ENCODE peak calls at places on chromosomes 12 and 14, in eight cellular contexts. T is CD4-positive, alpha-beta T cell; Y is lower lobe of right lung; D is GOT3; G is cardiac fibroblast; R is HTR-8/SVneo; U is stimulated activated CD8-positive, alpha-beta memory T cell treated with anti-CD3 and anti-CD28 coated beads, Interleukin-15, amount 100 ng/mL, for 4 hours; F is neural crest cell. S is an unnamed sample.

GRCh38 chr14:69708586-69709169 is 58.3 kb upstream of the SRSF5 start:
- DNase-seq in T (no peak), Y (no peak), D (no peak), G (no peak), R (no peak), U (no peak), F (peak), S (no peak)

GRCh38 chr12:52147367-52147972 is 44.3 kb downstream of the KRT80 start:
- DNase-seq in T (no peak), Y (peak), D (peak), G (peak), R (peak), U (no peak), F (no peak), S (peak)

GRCh38 chr12:130633771-130634170 is 82.3 kb downstream of the RIMBP2 start:
- DNase-seq in T (no peak), Y (no peak), D (no peak), G (no peak), R (no peak), U (no peak), F (peak), S (peak)

GRCh38 chr14:76109087-76109880 is 42.4 kb upstream of the GPATCH2L start:
- DNase-seq in T (no peak), Y (no peak), D (no peak), G (no peak), R (no peak), U (no peak), F (no peak), S (no peak)

GRCh38 chr14:71885301-71885700 is 46.9 kb upstream of the RGS6 start:
- DNase-seq in T (no peak), Y (no peak), D (no peak), G (no peak), R (no peak), U (no peak), F (no peak), S (no peak)

GRCh38 chr14:104878582-104878981 is 13.5 kb downstream of the CEP170B start:
- DNase-seq in T (no peak), Y (peak), D (no peak), G (no peak), R (no peak), U (no peak), F (no peak), S (no peak)

GRCh38 chr12:30423330-30423729 is 272.3 kb downstream of the IPO8 start:
- DNase-seq in T (no peak), Y (no peak), D (no peak), G (no peak), R (no peak), U (no peak), F (no peak), S (no peak)

GRCh38 chr14:103706551-103707328 is 8.5 kb downstream of the XRCC3 start:
- DNase-seq in T (no peak), Y (no peak), D (no peak), G (no peak), R (no peak), U (no peak), F (no peak), S (no peak)

GRCh38 chr14:65776193-65776592 is 363.7 kb downstream of the FUT8 start:
- DNase-seq in T (no peak), Y (no peak), D (no peak), G (no peak), R (no peak), U (no peak), F (no peak), S (no peak)

GRCh38 chr12:5745251-5745888 is 199.7 kb downstream of the ANO2 start:
- DNase-seq in T (no peak), Y (peak), D (no peak), G (peak), R (peak), U (no peak), F (peak), S (peak)

GRCh38 chr12:123094349-123095073 is 56.4 kb downstream of the PITPNM2 start:
- DNase-seq in T (no peak), Y (no peak), D (no peak), G (peak), R (peak), U (no peak), F (no peak), S (no peak)

GRCh38 chr12:67540920-67541624 is 107.5 kb upstream of the DYRK2 start:
- DNase-seq in T (no peak), Y (no peak), D (no peak), G (peak), R (no peak), U (no peak), F (no peak), S (no peak)

GRCh38 chr12:8992086-8992409 is 2.7 kb downstream of the KLRG1 start:
- DNase-seq in T (no peak), Y (no peak), D (no peak), G (no peak), R (no peak), U (no peak), F (no peak), S (no peak)

GRCh38 chr12:89748791-89749190 is 40.2 kb upstream of the ATP2B1 start:
- DNase-seq in T (no peak), Y (no peak), D (no peak), G (no peak), R (no peak), U (no peak), F (no peak), S (no peak)

GRCh38 chr12:24839268-24839791 is 109.6 kb downstream of the BCAT1 start:
- DNase-seq in T (no peak), Y (no peak), D (no peak), G (peak), R (no peak), U (no peak), F (no peak), S (no peak)

GRCh38 chr12:76878045-76878898 is 547 bp downstream of the CSRP2 start:
- DNase-seq in T (no peak), Y (peak), D (no peak), G (no peak), R (peak), U (no peak), F (peak), S (peak)